ENCODE peak calls at places on chromosomes 5 and 9, in five cellular contexts. Z is upper lobe of right lung, N is mammary epithelial cell, Q is fibroblast of lung, C is PC-3. K is an unnamed sample.

GRCh38 chr5:143400541-143401252 is 2.8 kb downstream of the NR3C1 start:
- DNase-seq in Z (no peak), N (peak; percentile 77), Q (peak; percentile 39), C (no peak), K (no peak)

GRCh38 chr5:171577940-171578856 is 158.8 kb downstream of the FGF18 start:
- DNase-seq in C (no peak), N (no peak), Z (no peak), Q (no peak), K (no peak)

GRCh38 chr5:148897842-148898241 is 71.4 kb downstream of the ADRB2 start:
- DNase-seq in C (no peak), Z (no peak), Q (no peak), N (no peak), K (no peak)

GRCh38 chr5:128782446-128782845 is 182.8 kb upstream of the SLC27A6 start:
- DNase-seq in N (peak; percentile 79), Q (peak; percentile 91), C (peak; percentile 87), Z (no peak), K (peak; percentile 59)

GRCh38 chr9:77392328-77392727 is 215.0 kb downstream of the VPS13A start:
- DNase-seq in Q (no peak), C (no peak), N (no peak), Z (no peak), K (no peak)

GRCh38 chr9:78765861-78766260 is 468.9 kb downstream of the PSAT1 start:
- DNase-seq in C (no peak), Q (no peak), Z (no peak), N (no peak), K (no peak)

GRCh38 chr9:15370496-15371464 is 51.9 kb upstream of the SNAPC3 start:
- DNase-seq in Q (peak; percentile 30), Z (no peak), C (no peak), N (no peak), K (no peak)

GRCh38 chr9:130382636-130383349 is 62.0 kb upstream of the ASS1 start:
- DNase-seq in C (no peak), Z (no peak), Q (no peak), N (no peak), K (no peak)

GRCh38 chr9:37390759-37391158 is 31.7 kb upstream of the GRHPR start:
- DNase-seq in Q (no peak), C (peak; percentile 17), Z (no peak), N (peak; percentile 29), K (no peak)

GRCh38 chr9:135602789-135603481 is 36.4 kb downstream of the GLT6D1 start:
- DNase-seq in N (peak; percentile 23), Q (peak; percentile 4), Z (peak; percentile 73), C (peak; percentile 56), K (no peak)

GRCh38 chr5:43425965-43426364 is 13.8 kb upstream of the CCL28 start:
- DNase-seq in Z (no peak), C (peak; percentile 88), N (peak; percentile 93), Q (peak; percentile 98), K (peak; percentile 80)

GRCh38 chr5:116406306-116407041 is 168.1 kb downstream of the SEMA6A start:
- DNase-seq in N (no peak), C (no peak), Q (no peak), Z (no peak), K (no peak)

GRCh38 chr9:37591775-37592107 is 656 bp downstream of the TOMM5 start:
- DNase-seq in C (no peak), Q (no peak), N (no peak), Z (no peak), K (no peak)

GRCh38 chr9:36137392-36138004 is 965 bp downstream of the GLIPR2 start:
- DNase-seq in Z (no peak), C (peak; percentile 9), N (no peak), Q (peak; percentile 16), K (no peak)

GRCh38 chr5:78907255-78907886 is 77.7 kb downstream of the ARSB start:
- DNase-seq in Q (peak; percentile 99), N (peak; percentile 26), C (no peak), Z (no peak), K (no peak)

GRCh38 chr5:11851965-11852745 is 52.1 kb downstream of the CTNND2 start:
- DNase-seq in N (no peak), Z (no peak), Q (peak; percentile 68), C (no peak), K (no peak)

GRCh38 chr5:173103411-173103810 is 40.9 kb upstream of the BNIP1 start:
- DNase-seq in N (no peak), Z (no peak), Q (no peak), C (no peak), K (no peak)

GRCh38 chr9:121557581-121558422 is 58.2 kb upstream of the GGTA1 start:
- DNase-seq in N (peak; percentile 83), Z (peak; percentile 76), C (peak; percentile 87), Q (peak; percentile 97), K (peak; percentile 55)

GRCh38 chr9:122016789-122017188 is 76.3 kb downstream of the TTLL11 start:
- DNase-seq in C (no peak), N (no peak), Z (no peak), Q (no peak), K (no peak)

GRCh38 chr5:11851402-11851801 is 52.8 kb downstream of the CTNND2 start:
- DNase-seq in Q (peak; percentile 87), Z (no peak), C (peak; percentile 66), N (no peak), K (no peak)

GRCh38 chr5:174245506-174245905 is 200.0 kb downstream of the NSG2 start:
- DNase-seq in Z (no peak), C (no peak), Q (peak; percentile 76), N (no peak), K (no peak)

GRCh38 chr9:73149371-73150067 is 2.1 kb upstream of the ANXA1 start:
- DNase-seq in Z (no peak), Q (peak; percentile 91), C (peak; percentile 79), N (peak; percentile 76), K (no peak)

GRCh38 chr9:79485258-79485657 is 86.5 kb upstream of the TLE4 start:
- DNase-seq in N (no peak), Q (no peak), C (no peak), Z (no peak), K (no peak)

DNA sequence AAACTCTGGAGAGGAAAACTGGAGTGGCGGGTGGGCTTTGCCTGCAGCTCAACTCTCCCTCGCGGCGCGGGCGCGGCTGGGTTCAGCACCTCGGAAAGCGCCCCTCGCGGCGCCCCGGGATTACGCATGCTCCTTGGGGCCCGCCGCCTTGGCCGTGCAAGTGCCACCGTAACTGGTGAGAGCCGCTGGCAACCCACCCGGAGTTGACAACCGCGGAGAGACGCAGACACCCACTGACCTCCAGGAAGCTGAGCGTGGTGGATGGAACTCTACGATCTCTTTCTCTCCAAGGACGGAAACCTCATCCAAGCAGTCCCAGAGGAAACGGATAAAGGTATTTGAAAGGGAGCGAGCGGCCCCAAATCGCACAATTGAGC is 194 bp upstream of the RXFP3 start:
- DNase-seq in N (peak; percentile 57), C (peak; percentile 46), Q (peak; percentile 69), Z (peak; percentile 73), K (no peak)
- H3K27ac ChIP-seq in N (no peak overlapping the region), C (no peak overlapping the region), Q (no peak overlapping the region), Z (no peak overlapping the region), K (no peak overlapping the region)

GRCh38 chr5:82537646-82538306 is 259.6 kb upstream of the RPS23 start:
- DNase-seq in N (no peak), Z (no peak), C (no peak), Q (no peak), K (no peak)

GRCh38 chr5:82544004-82544403 is 265.9 kb upstream of the RPS23 start:
- DNase-seq in N (no peak), Z (no peak), Q (no peak), C (no peak), K (no peak)

GRCh38 chr5:82540301-82540700 is 262.1 kb upstream of the RPS23 start:
- DNase-seq in Q (peak; percentile 45), N (peak; percentile 42), Z (no peak), C (peak; percentile 4), K (no peak)

GRCh38 chr5:82534891-82535395 is 256.8 kb upstream of the RPS23 start:
- DNase-seq in N (no peak), Z (no peak), C (no peak), Q (peak; percentile 55), K (no peak)

GRCh38 chr5:82538339-82539034 is 260.3 kb upstream of the RPS23 start:
- DNase-seq in Q (peak; percentile 50), C (no peak), N (no peak), Z (no peak), K (no peak)
- H3K27ac ChIP-seq in Q (no peak overlapping the region), C (no peak overlapping the region), N (no peak overlapping the region), Z (no peak overlapping the region), K (no peak overlapping the region)

GRCh38 chr9:134395727-134396257 is 69.5 kb downstream of the RXRA start:
- DNase-seq in Q (no peak), C (no peak), N (no peak), Z (no peak), K (no peak)
- H3K27ac ChIP-seq in Q (no peak overlapping the region), C (no peak overlapping the region), N (no peak overlapping the region), Z (peak overlapping the region; percentile 58), K (no peak overlapping the region)

GRCh38 chr5:14557203-14557725 is 24.3 kb upstream of the OTULINL start:
- DNase-seq in N (no peak), C (no peak), Q (no peak), Z (no peak), K (no peak)

GRCh38 chr5:14561741-14562140 is 19.9 kb upstream of the OTULINL start:
- DNase-seq in Q (no peak), N (no peak), Z (no peak), C (no peak), K (no peak)

GRCh38 chr5:14557840-14558239 is 23.8 kb upstream of the OTULINL start:
- DNase-seq in Q (no peak), Z (no peak), N (no peak), C (no peak), K (no peak)

GRCh38 chr5:14556015-14556414 is 25.6 kb upstream of the OTULINL start:
- DNase-seq in Q (no peak), C (no peak), N (no peak), Z (no peak), K (no peak)

DNA sequence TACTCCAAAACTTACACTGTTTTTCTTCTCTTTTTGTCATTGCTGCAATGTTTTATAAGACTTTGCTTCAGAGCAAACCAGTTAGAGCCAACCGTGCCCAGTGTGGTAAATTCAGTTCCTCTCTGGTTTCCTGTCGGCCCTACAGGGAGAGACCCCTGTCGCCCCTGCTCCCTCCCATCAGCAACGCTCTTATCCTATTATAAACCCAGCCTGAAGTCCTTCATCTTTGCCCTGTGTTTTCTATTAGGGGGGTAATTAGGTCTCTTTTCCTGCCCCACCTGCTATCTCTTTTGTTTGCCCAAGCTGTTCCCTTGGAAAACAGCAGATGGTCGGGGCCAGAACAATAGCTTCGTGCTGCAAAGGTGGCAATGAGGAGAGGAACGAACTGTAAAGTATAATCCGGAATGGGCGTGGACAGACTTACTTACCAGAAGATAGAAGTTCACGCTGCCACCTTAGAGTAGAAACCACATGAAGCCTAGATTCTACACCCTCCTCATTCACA is 21.4 kb upstream of the OTULINL start:
- DNase-seq in C (no peak), N (no peak), Q (no peak), Z (no peak), K (no peak)
- H3K27ac ChIP-seq in C (no peak overlapping the region), N (no peak overlapping the region), Q (no peak overlapping the region), Z (no peak overlapping the region), K (no peak overlapping the region)

K was measured in epithelial cell of prostate.